ENCODE peak calls at places on chromosomes 11 and 22, in ten cellular contexts. Y is LHCN-M2; K is EH; J is heart left ventricle; W is mucosa of gallbladder; L is lung microvascular endothelial cell; Z is posterior vena cava; N is pancreas; V is activated CD4-positive, alpha-beta T cell treated with anti-CD3 and anti-CD28 coated beads, Interleukin-2, amount 50 U/mL, for 1 hour; G is T1000. H is an unnamed sample.

GRCh38 chr22:48538291-48538820 is 1289.3 kb downstream of the BRD1 start:
- DNase-seq in Y (no peak), K (no peak), V (no peak), L (no peak), J (no peak), W (no peak), G (no peak), Z (no peak), N (no peak), H (no peak)

GRCh38 chr11:62671272-62671603 is 235 bp upstream of the UQCC3 start:
- DNase-seq in W (no peak), V (no peak), K (no peak), L (no peak), J (peak), N (no peak), Z (no peak), G (no peak), Y (no peak), H (no peak)

GRCh38 chr11:93659216-93659615 is 2.3 kb upstream of the CEP295 start:
- DNase-seq in N (no peak), K (no peak), V (no peak), Y (no peak), Z (no peak), L (no peak), G (no peak), W (no peak), J (no peak), H (no peak)

GRCh38 chr11:121536116-121536515 is 83.3 kb upstream of the SORL1-AS1 start:
- DNase-seq in Z (no peak), K (no peak), L (no peak), N (no peak), V (no peak), Y (no peak), G (no peak), W (no peak), J (no peak), H (no peak)

GRCh38 chr11:96282846-96283245 is 60.1 kb downstream of the MAML2 start:
- DNase-seq in Y (no peak), J (no peak), G (no peak), L (no peak), K (no peak), N (no peak), W (no peak), V (no peak), Z (no peak), H (no peak)

GRCh38 chr11:122850076-122850631 is 11.9 kb downstream of the CRTAM start:
- DNase-seq in K (peak), V (no peak), J (no peak), W (no peak), G (peak), Z (no peak), L (no peak), N (no peak), Y (peak), H (peak)

GRCh38 chr11:83666149-83666548 is 380.0 kb upstream of the CCDC90B start:
- DNase-seq in K (no peak), Z (no peak), V (no peak), Y (no peak), J (no peak), G (no peak), L (no peak), W (no peak), N (no peak), H (no peak)

GRCh38 chr11:90204832-90205646 is 17.8 kb downstream of the CHORDC1 start:
- DNase-seq in J (no peak), K (peak), L (peak), Y (peak), W (no peak), N (no peak), V (no peak), G (no peak), Z (no peak), H (peak)

GRCh38 chr22:43159484-43160178 is 8.3 kb downstream of the TSPO start:
- DNase-seq in Y (no peak), N (peak), W (peak), L (peak), G (no peak), V (no peak), J (no peak), Z (no peak), K (no peak), H (peak)

GRCh38 chr11:13364388-13364787 is 86.8 kb downstream of the BMAL1 start:
- DNase-seq in J (no peak), Y (no peak), W (no peak), L (peak), N (no peak), V (no peak), G (no peak), Z (no peak), K (no peak), H (peak)

GRCh38 chr11:85710912-85711311 is 24.9 kb upstream of the CCDC89 start:
- DNase-seq in J (no peak), N (no peak), W (no peak), Y (no peak), K (no peak), Z (no peak), G (no peak), L (no peak), V (no peak), H (no peak)

GRCh38 chr22:17872491-17872890 is 98.2 kb upstream of the BID start:
- DNase-seq in N (no peak), G (no peak), V (no peak), W (no peak), K (no peak), J (no peak), L (no peak), Y (no peak), Z (no peak), H (no peak)

H was measured in cardiac fibroblast.